ENCODE peak calls at places on chromosomes 3 and 15, in seven cellular contexts. R is cardiac fibroblast, Z is nephron progenitor cell, V is amniotic stem cell, X is HuH-7.5, M is posterior vena cava, C is NCI-H2081. L is an unnamed sample.

GRCh38 chr3:124266517-124266916 is 274.6 kb upstream of the ROPN1 start:
- DNase-seq in R (peak), Z (no peak), V (no peak), X (no peak), M (no peak), C (peak), L (no peak)

GRCh38 chr3:127141921-127142730 is 50.8 kb upstream of the PRR23E start:
- DNase-seq in R (no peak), Z (no peak), V (no peak), X (peak), M (no peak), C (peak), L (peak)

GRCh38 chr15:58453931-58454793 is 22.4 kb downstream of the LIPC start:
- DNase-seq in R (no peak), Z (no peak), V (no peak), X (no peak), M (peak), C (no peak), L (no peak)

GRCh38 chr3:174191380-174191779 is 667.8 kb upstream of the NAALADL2 start:
- DNase-seq in R (no peak), Z (no peak), V (no peak), X (no peak), M (no peak), C (peak), L (no peak)

GRCh38 chr3:119279844-119280243 is 14.3 kb upstream of the ARHGAP31 start:
- DNase-seq in R (no peak), Z (no peak), V (no peak), X (no peak), M (no peak), C (no peak), L (no peak)

GRCh38 chr15:64443747-64444621 is 16.4 kb upstream of the ZNF609 start:
- DNase-seq in R (peak), Z (no peak), V (peak), X (no peak), M (no peak), C (no peak), L (peak)

GRCh38 chr3:32453346-32453745 is 49.3 kb downstream of the CMTM6 start:
- DNase-seq in R (peak), Z (no peak), V (peak), X (no peak), M (no peak), C (no peak), L (no peak)

GRCh38 chr15:95252404-95252803 is 1021.0 kb downstream of the MCTP2 start:
- DNase-seq in R (peak), Z (no peak), V (no peak), X (no peak), M (no peak), C (no peak), L (peak)

GRCh38 chr15:94670436-94671034 is 439.2 kb downstream of the MCTP2 start:
- DNase-seq in R (peak), Z (no peak), V (peak), X (peak), M (no peak), C (peak), L (peak)

GRCh38 chr3:187130346-187131066 is 8.8 kb downstream of the RPL39L start:
- DNase-seq in R (peak), Z (no peak), V (peak), X (no peak), M (no peak), C (no peak), L (peak)

GRCh38 chr3:171446801-171447578 is 13.2 kb downstream of the TNIK start:
- DNase-seq in R (no peak), Z (no peak), V (no peak), X (no peak), M (no peak), C (no peak), L (peak)

GRCh38 chr3:12585181-12585580 is 28.3 kb downstream of the MKRN2 start:
- DNase-seq in R (no peak), Z (no peak), V (no peak), X (no peak), M (no peak), C (no peak), L (no peak)

GRCh38 chr3:53865732-53866499 is 16.0 kb downstream of the ACTR8 start:
- DNase-seq in R (no peak), Z (no peak), V (no peak), X (no peak), M (no peak), C (no peak), L (no peak)

GRCh38 chr3:122081543-122081942 is 26.4 kb downstream of the CD86 start:
- DNase-seq in R (no peak), Z (no peak), V (no peak), X (no peak), M (no peak), C (no peak), L (peak)

GRCh38 chr3:185175370-185175987 is 22.6 kb upstream of the C3orf70 start:
- DNase-seq in R (peak), Z (peak), V (no peak), X (peak), M (no peak), C (no peak), L (no peak)

GRCh38 chr3:142645236-142645793 is 49.1 kb downstream of the PLS1 start:
- DNase-seq in R (peak), Z (no peak), V (peak), X (no peak), M (no peak), C (no peak), L (peak)

GRCh38 chr3:58824285-58824684 is 157.7 kb upstream of the FAM3D start:
- DNase-seq in R (peak), Z (peak), V (peak), X (peak), M (no peak), C (peak), L (peak)

GRCh38 chr15:45333550-45333949 is 44.8 kb downstream of the GATM start:
- DNase-seq in R (peak), Z (no peak), V (no peak), X (no peak), M (no peak), C (no peak), L (no peak)

GRCh38 chr3:135514064-135514455 is 451.5 kb upstream of the PPP2R3A start:
- DNase-seq in R (no peak), Z (no peak), V (no peak), X (no peak), M (no peak), C (no peak), L (no peak)

L was measured in foreskin keratinocyte.